ENCODE peak calls at places on chromosomes 13 and 19, in eight cellular contexts. One of them, this sample, is unnamed.

GRCh38 chr13:71624641-71625040 is 242.4 kb downstream of the DACH1 start:
- DNase-seq in AG10803: no peak
- DNase-seq in psoas muscle: no peak
- DNase-seq in A549: no peak
- DNase-seq in naive thymus-derived CD4-positive, alpha-beta T cell: no peak
- DNase-seq in esophagus squamous epithelium: no peak
- DNase-seq in left lung: no peak
- DNase-seq in transverse colon: no peak
- DNase-seq in this sample: peak; percentile 48

GRCh38 chr19:33376931-33377557 is 3.5 kb downstream of the CEBPG start:
- DNase-seq in A549: peak; percentile 66
- DNase-seq in esophagus squamous epithelium: no peak
- DNase-seq in AG10803: no peak
- DNase-seq in psoas muscle: no peak
- DNase-seq in left lung: no peak
- DNase-seq in transverse colon: peak; percentile 60
- DNase-seq in naive thymus-derived CD4-positive, alpha-beta T cell: no peak
- DNase-seq in this sample: peak; percentile 42

GRCh38 chr13:99855516-99855915 is 116.1 kb downstream of the ZIC5 start:
- DNase-seq in A549: no peak
- DNase-seq in AG10803: no peak
- DNase-seq in esophagus squamous epithelium: no peak
- DNase-seq in psoas muscle: no peak
- DNase-seq in naive thymus-derived CD4-positive, alpha-beta T cell: no peak
- DNase-seq in transverse colon: no peak
- DNase-seq in left lung: no peak
- DNase-seq in this sample: no peak

GRCh38 chr19:11737964-11738745 is 591 bp downstream of the ZNF823 start:
- DNase-seq in esophagus squamous epithelium: no peak
- DNase-seq in AG10803: peak; percentile 14
- DNase-seq in psoas muscle: peak; percentile 72
- DNase-seq in transverse colon: peak; percentile 84
- DNase-seq in naive thymus-derived CD4-positive, alpha-beta T cell: no peak
- DNase-seq in A549: peak; percentile 43
- DNase-seq in left lung: peak; percentile 77
- DNase-seq in this sample: peak; percentile 34

GRCh38 chr13:101942038-101942437 is 459.8 kb downstream of the FGF14 start:
- DNase-seq in naive thymus-derived CD4-positive, alpha-beta T cell: no peak
- DNase-seq in esophagus squamous epithelium: no peak
- DNase-seq in psoas muscle: no peak
- DNase-seq in AG10803: peak; percentile 5
- DNase-seq in transverse colon: peak; percentile 19
- DNase-seq in left lung: no peak
- DNase-seq in A549: peak; percentile 27
- DNase-seq in this sample: peak; percentile 28

GRCh38 chr13:113627136-113627535 is 30.9 kb downstream of the ATP4B start:
- DNase-seq in transverse colon: no peak
- DNase-seq in AG10803: no peak
- DNase-seq in naive thymus-derived CD4-positive, alpha-beta T cell: no peak
- DNase-seq in A549: no peak
- DNase-seq in esophagus squamous epithelium: no peak
- DNase-seq in psoas muscle: peak; percentile 28
- DNase-seq in left lung: peak; percentile 17
- DNase-seq in this sample: no peak

GRCh38 chr19:39834287-39834841 is 402 bp upstream of the DYRK1B start:
- DNase-seq in transverse colon: no peak
- DNase-seq in left lung: no peak
- DNase-seq in psoas muscle: no peak
- DNase-seq in naive thymus-derived CD4-positive, alpha-beta T cell: no peak
- DNase-seq in A549: no peak
- DNase-seq in esophagus squamous epithelium: no peak
- DNase-seq in AG10803: no peak
- DNase-seq in this sample: no peak

GRCh38 chr19:6498294-6499036 is 3.6 kb downstream of the TUBB4A start:
- DNase-seq in left lung: no peak
- DNase-seq in psoas muscle: no peak
- DNase-seq in transverse colon: no peak
- DNase-seq in AG10803: no peak
- DNase-seq in naive thymus-derived CD4-positive, alpha-beta T cell: no peak
- DNase-seq in esophagus squamous epithelium: no peak
- DNase-seq in A549: no peak
- DNase-seq in this sample: no peak

GRCh38 chr13:24224232-24224680 is 63.7 kb downstream of the SPATA13 start:
- DNase-seq in left lung: no peak
- DNase-seq in transverse colon: no peak
- DNase-seq in AG10803: no peak
- DNase-seq in A549: no peak
- DNase-seq in esophagus squamous epithelium: no peak
- DNase-seq in psoas muscle: no peak
- DNase-seq in naive thymus-derived CD4-positive, alpha-beta T cell: no peak
- DNase-seq in this sample: no peak

GRCh38 chr19:30403583-30403982 is 31.4 kb downstream of the ZNF536 start:
- DNase-seq in left lung: no peak
- DNase-seq in naive thymus-derived CD4-positive, alpha-beta T cell: no peak
- DNase-seq in AG10803: no peak
- DNase-seq in transverse colon: no peak
- DNase-seq in psoas muscle: no peak
- DNase-seq in A549: no peak
- DNase-seq in esophagus squamous epithelium: no peak
- DNase-seq in this sample: no peak

GRCh38 chr13:35838356-35838755 is 292.8 kb downstream of the DCLK1 start:
- DNase-seq in naive thymus-derived CD4-positive, alpha-beta T cell: no peak
- DNase-seq in psoas muscle: no peak
- DNase-seq in left lung: no peak
- DNase-seq in A549: no peak
- DNase-seq in transverse colon: no peak
- DNase-seq in AG10803: peak; percentile 93
- DNase-seq in esophagus squamous epithelium: no peak
- DNase-seq in this sample: peak; percentile 89

GRCh38 chr19:7450243-7451223 is 38.3 kb downstream of the PEX11G start:
- DNase-seq in psoas muscle: no peak
- DNase-seq in AG10803: peak; percentile 23
- DNase-seq in naive thymus-derived CD4-positive, alpha-beta T cell: no peak
- DNase-seq in left lung: no peak
- DNase-seq in esophagus squamous epithelium: no peak
- DNase-seq in A549: no peak
- DNase-seq in transverse colon: no peak
- DNase-seq in this sample: peak; percentile 67

GRCh38 chr13:97640236-97640635 is 206.3 kb downstream of the RAP2A start:
- DNase-seq in naive thymus-derived CD4-positive, alpha-beta T cell: no peak
- DNase-seq in left lung: no peak
- DNase-seq in esophagus squamous epithelium: no peak
- DNase-seq in AG10803: no peak
- DNase-seq in A549: no peak
- DNase-seq in psoas muscle: no peak
- DNase-seq in transverse colon: no peak
- DNase-seq in this sample: no peak

DNA sequence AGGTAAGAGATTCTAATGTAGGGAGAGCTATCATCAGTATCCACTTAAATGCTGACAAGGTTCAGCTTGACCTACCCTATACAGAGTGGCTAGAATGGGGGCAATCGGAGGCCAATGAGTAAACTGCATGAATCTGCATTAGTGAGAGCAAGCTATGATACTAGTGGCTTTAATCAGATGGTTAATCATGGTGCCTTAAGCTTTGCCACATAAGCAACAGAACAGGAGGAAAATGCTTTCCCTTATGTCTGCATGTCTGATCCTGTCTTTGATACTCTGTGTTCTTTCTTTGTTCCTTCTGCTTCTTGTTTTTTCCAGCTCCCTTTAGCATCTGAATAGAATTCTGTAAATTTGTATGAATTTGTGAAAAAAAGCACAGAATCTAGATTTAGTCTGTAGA is 91.1 kb downstream of the WDFY2 start:
- DNase-seq in A549: no peak
- DNase-seq in esophagus squamous epithelium: no peak
- DNase-seq in AG10803: no peak
- DNase-seq in left lung: no peak
- DNase-seq in naive thymus-derived CD4-positive, alpha-beta T cell: no peak
- DNase-seq in psoas muscle: no peak
- DNase-seq in transverse colon: no peak
- DNase-seq in this sample: no peak
- H3K4me3 ChIP-seq in A549: no peak overlapping the region
- H3K4me3 ChIP-seq in esophagus squamous epithelium: no peak overlapping the region
- H3K4me3 ChIP-seq in AG10803: no peak overlapping the region
- H3K4me3 ChIP-seq in left lung: no peak overlapping the region
- H3K4me3 ChIP-seq in naive thymus-derived CD4-positive, alpha-beta T cell: no peak overlapping the region
- H3K4me3 ChIP-seq in psoas muscle: no peak overlapping the region
- H3K4me3 ChIP-seq in transverse colon: no peak overlapping the region
- H3K4me3 ChIP-seq in this sample: no peak overlapping the region

GRCh38 chr19:10295847-10296591 is 6.3 kb downstream of the ICAM5 start:
- DNase-seq in transverse colon: no peak
- DNase-seq in naive thymus-derived CD4-positive, alpha-beta T cell: no peak
- DNase-seq in AG10803: no peak
- DNase-seq in psoas muscle: no peak
- DNase-seq in esophagus squamous epithelium: no peak
- DNase-seq in A549: no peak
- DNase-seq in left lung: no peak
- DNase-seq in this sample: no peak

GRCh38 chr19:10293637-10294367 is 4.0 kb downstream of the ICAM5 start:
- DNase-seq in psoas muscle: no peak
- DNase-seq in naive thymus-derived CD4-positive, alpha-beta T cell: no peak
- DNase-seq in transverse colon: no peak
- DNase-seq in esophagus squamous epithelium: no peak
- DNase-seq in AG10803: no peak
- DNase-seq in left lung: no peak
- DNase-seq in A549: no peak
- DNase-seq in this sample: no peak

GRCh38 chr19:10292789-10293636 is 3.3 kb downstream of the ICAM5 start:
- DNase-seq in left lung: no peak
- DNase-seq in naive thymus-derived CD4-positive, alpha-beta T cell: peak; percentile 11
- DNase-seq in AG10803: no peak
- DNase-seq in A549: no peak
- DNase-seq in psoas muscle: peak; percentile 53
- DNase-seq in esophagus squamous epithelium: no peak
- DNase-seq in transverse colon: peak; percentile 14
- DNase-seq in this sample: no peak

GRCh38 chr19:10294368-10294697 is 4.6 kb downstream of the ICAM5 start:
- DNase-seq in left lung: no peak
- DNase-seq in AG10803: no peak
- DNase-seq in transverse colon: peak; percentile 33
- DNase-seq in psoas muscle: no peak
- DNase-seq in naive thymus-derived CD4-positive, alpha-beta T cell: peak; percentile 5
- DNase-seq in esophagus squamous epithelium: no peak
- DNase-seq in A549: no peak
- DNase-seq in this sample: no peak

DNA sequence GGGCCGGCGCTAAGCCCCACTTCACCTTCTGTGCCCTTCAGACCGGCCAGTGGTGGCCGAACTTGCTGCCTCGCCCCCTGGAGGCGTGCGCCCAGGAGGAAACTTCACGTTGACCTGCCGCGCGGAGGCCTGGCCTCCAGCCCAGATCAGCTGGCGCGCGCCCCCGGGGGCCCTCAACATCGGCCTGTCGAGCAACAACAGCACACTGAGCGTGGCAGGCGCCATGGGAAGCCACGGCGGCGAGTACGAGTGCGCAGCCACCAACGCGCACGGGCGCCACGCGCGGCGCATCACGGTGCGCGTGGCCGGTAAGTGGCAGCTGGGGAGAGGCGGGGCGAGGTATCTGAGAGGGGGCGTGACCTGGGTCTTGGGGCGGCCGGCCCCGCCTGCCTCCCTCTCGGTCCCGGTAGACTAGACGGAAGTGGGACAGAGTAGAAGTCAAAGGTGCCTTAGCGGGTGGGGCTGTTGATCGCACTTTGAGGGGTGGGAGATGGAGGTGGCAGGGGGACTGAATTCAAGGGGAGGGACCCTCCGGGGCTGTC is 5.6 kb downstream of the ICAM5 start:
- DNase-seq in esophagus squamous epithelium: no peak
- DNase-seq in transverse colon: peak; percentile 74
- DNase-seq in left lung: peak; percentile 75
- DNase-seq in A549: peak; percentile 61
- DNase-seq in psoas muscle: no peak
- DNase-seq in naive thymus-derived CD4-positive, alpha-beta T cell: peak; percentile 64
- DNase-seq in AG10803: no peak
- DNase-seq in this sample: peak; percentile 35
- H3K4me3 ChIP-seq in esophagus squamous epithelium: peak overlapping the region; percentile 61
- H3K4me3 ChIP-seq in transverse colon: no peak overlapping the region
- H3K4me3 ChIP-seq in left lung: peak overlapping the region; percentile 24
- H3K4me3 ChIP-seq in A549: peak overlapping the region; percentile 47
- H3K4me3 ChIP-seq in psoas muscle: peak overlapping the region; percentile 28
- H3K4me3 ChIP-seq in naive thymus-derived CD4-positive, alpha-beta T cell: peak overlapping the region; percentile 77
- H3K4me3 ChIP-seq in AG10803: no peak overlapping the region
- H3K4me3 ChIP-seq in this sample: no peak overlapping the region

GRCh38 chr19:3433805-3434540 is 46.4 kb downstream of the SMIM24 start:
- DNase-seq in A549: no peak
- DNase-seq in esophagus squamous epithelium: no peak
- DNase-seq in transverse colon: no peak
- DNase-seq in AG10803: no peak
- DNase-seq in naive thymus-derived CD4-positive, alpha-beta T cell: no peak
- DNase-seq in psoas muscle: peak; percentile 50
- DNase-seq in left lung: no peak
- DNase-seq in this sample: no peak
- H3K4me3 ChIP-seq in A549: no peak overlapping the region
- H3K4me3 ChIP-seq in esophagus squamous epithelium: peak overlapping the region; percentile 69
- H3K4me3 ChIP-seq in transverse colon: no peak overlapping the region
- H3K4me3 ChIP-seq in AG10803: no peak overlapping the region
- H3K4me3 ChIP-seq in naive thymus-derived CD4-positive, alpha-beta T cell: no peak overlapping the region
- H3K4me3 ChIP-seq in psoas muscle: peak overlapping the region; percentile 62
- H3K4me3 ChIP-seq in left lung: no peak overlapping the region
- H3K4me3 ChIP-seq in this sample: no peak overlapping the region

GRCh38 chr13:111202745-111203144 is 87.6 kb downstream of the ARHGEF7 start:
- DNase-seq in naive thymus-derived CD4-positive, alpha-beta T cell: peak; percentile 65
- DNase-seq in AG10803: peak; percentile 71
- DNase-seq in psoas muscle: no peak
- DNase-seq in left lung: no peak
- DNase-seq in A549: peak; percentile 26
- DNase-seq in transverse colon: no peak
- DNase-seq in esophagus squamous epithelium: no peak
- DNase-seq in this sample: peak; percentile 99
- H3K4me3 ChIP-seq in naive thymus-derived CD4-positive, alpha-beta T cell: no peak overlapping the region
- H3K4me3 ChIP-seq in AG10803: no peak overlapping the region
- H3K4me3 ChIP-seq in psoas muscle: peak overlapping the region; percentile 56
- H3K4me3 ChIP-seq in left lung: no peak overlapping the region
- H3K4me3 ChIP-seq in A549: no peak overlapping the region
- H3K4me3 ChIP-seq in transverse colon: no peak overlapping the region
- H3K4me3 ChIP-seq in esophagus squamous epithelium: peak overlapping the region; percentile 39
- H3K4me3 ChIP-seq in this sample: peak overlapping the region; percentile 65

GRCh38 chr19:49155830-49156346 is 692 bp upstream of the HRC start:
- DNase-seq in AG10803: no peak
- DNase-seq in naive thymus-derived CD4-positive, alpha-beta T cell: no peak
- DNase-seq in psoas muscle: peak; percentile 93
- DNase-seq in left lung: no peak
- DNase-seq in A549: no peak
- DNase-seq in esophagus squamous epithelium: no peak
- DNase-seq in transverse colon: no peak
- DNase-seq in this sample: no peak
- H3K4me3 ChIP-seq in AG10803: no peak overlapping the region
- H3K4me3 ChIP-seq in naive thymus-derived CD4-positive, alpha-beta T cell: no peak overlapping the region
- H3K4me3 ChIP-seq in psoas muscle: peak overlapping the region; percentile 77
- H3K4me3 ChIP-seq in left lung: no peak overlapping the region
- H3K4me3 ChIP-seq in A549: no peak overlapping the region
- H3K4me3 ChIP-seq in esophagus squamous epithelium: peak overlapping the region; percentile 8
- H3K4me3 ChIP-seq in transverse colon: no peak overlapping the region
- H3K4me3 ChIP-seq in this sample: no peak overlapping the region

GRCh38 chr19:13847033-13847899 is 29.7 kb upstream of the NANOS3 start:
- DNase-seq in naive thymus-derived CD4-positive, alpha-beta T cell: peak; percentile 80
- DNase-seq in left lung: peak; percentile 95
- DNase-seq in esophagus squamous epithelium: no peak
- DNase-seq in A549: peak; percentile 94
- DNase-seq in AG10803: peak; percentile 96
- DNase-seq in transverse colon: peak; percentile 93
- DNase-seq in psoas muscle: peak; percentile 98
- DNase-seq in this sample: peak; percentile 89
- H3K4me3 ChIP-seq in naive thymus-derived CD4-positive, alpha-beta T cell: peak overlapping the region; percentile 72
- H3K4me3 ChIP-seq in left lung: peak overlapping the region; percentile 23
- H3K4me3 ChIP-seq in esophagus squamous epithelium: peak overlapping the region; percentile 74
- H3K4me3 ChIP-seq in A549: peak overlapping the region; percentile 41
- H3K4me3 ChIP-seq in AG10803: peak overlapping the region; percentile 67
- H3K4me3 ChIP-seq in transverse colon: peak overlapping the region; percentile 44
- H3K4me3 ChIP-seq in psoas muscle: peak overlapping the region; percentile 71
- H3K4me3 ChIP-seq in this sample: no peak overlapping the region

This sample was measured in endothelial cell of umbilical vein.